ENCODE peak calls at places on chromosomes 6 and 20, in six cellular contexts. G is H1, J is K562, N is HepG2, U is GM12878, Y is HCT116. T is an unnamed sample.

GRCh38 chr6:148317739-148318138 is 24.9 kb upstream of the SASH1 start:
- DNase-seq in G (no peak), J (no peak), N (no peak), U (no peak), Y (no peak), T (no peak)

GRCh38 chr6:166465671-166466087 is 82.9 kb upstream of the MPC1 start:
- DNase-seq in G (no peak), J (peak), N (no peak), U (no peak), Y (no peak), T (no peak)

GRCh38 chr6:14804001-14804401 is 441.9 kb upstream of the JARID2 start:
- DNase-seq in G (no peak), J (no peak), N (no peak), U (no peak), Y (no peak), T (peak)

GRCh38 chr6:33118525-33119123 is 42.8 kb downstream of the HLA-DPB1 start:
- DNase-seq in G (peak), J (peak), N (peak), U (no peak), Y (peak), T (peak)

GRCh38 chr6:142566628-142567396 is 265.0 kb downstream of the ADGRG6 start:
- DNase-seq in G (peak), J (peak), N (peak), U (peak), Y (peak), T (peak)

GRCh38 chr6:142844065-142844755 is 100.8 kb downstream of the HIVEP2 start:
- DNase-seq in G (no peak), J (no peak), N (no peak), U (no peak), Y (no peak), T (no peak)

GRCh38 chr6:9172096-9172495 is 736.8 kb upstream of the SLC35B3 start:
- DNase-seq in G (no peak), J (no peak), N (no peak), U (no peak), Y (no peak), T (no peak)

GRCh38 chr6:34145161-34146020 is 496 bp downstream of the GRM4 start:
- DNase-seq in G (peak), J (no peak), N (no peak), U (no peak), Y (no peak), T (peak)

GRCh38 chr6:24667378-24667803 is 514 bp downstream of the ACOT13 start:
- DNase-seq in G (no peak), J (no peak), N (peak), U (no peak), Y (no peak), T (no peak)

GRCh38 chr6:40990301-40990700 is 48.7 kb downstream of the UNC5CL start:
- DNase-seq in G (no peak), J (no peak), N (no peak), U (no peak), Y (no peak), T (no peak)

GRCh38 chr20:1888796-1889463 is 6.3 kb upstream of the SIRPA start:
- DNase-seq in G (no peak), J (no peak), N (peak), U (no peak), Y (no peak), T (peak)
- TF ChIP-seq JUND in G (no peak), J (no peak), N (no peak), U (no peak), Y (no peak), T (no peak)

DNA sequence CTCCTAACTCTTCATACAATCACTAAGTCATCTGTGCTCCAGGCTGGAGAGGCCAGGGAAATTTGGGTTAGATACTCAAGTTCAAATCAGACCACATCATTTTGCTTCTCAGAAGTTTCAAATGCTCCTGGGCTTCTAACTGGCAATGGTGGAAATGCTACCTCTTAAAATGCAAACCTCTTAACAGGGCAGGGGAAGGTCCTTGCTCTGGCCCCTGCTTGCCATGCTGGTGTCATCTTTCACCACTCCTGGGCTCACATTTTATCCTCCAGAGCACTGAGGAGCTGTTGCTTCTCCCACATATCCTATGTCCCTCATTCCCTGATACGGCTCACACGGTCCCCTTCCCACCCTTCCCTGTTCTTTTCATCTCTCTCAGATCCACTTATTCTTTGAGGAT is 41.8 kb upstream of the NT5E start:
- DNase-seq in G (no peak), J (no peak), N (no peak), U (no peak), Y (no peak), T (no peak)
- TF ChIP-seq JUND in G (no peak), J (no peak), N (no peak), U (no peak), Y (no peak), T (no peak)

GRCh38 chr6:128363020-128363419 is 157.4 kb downstream of the PTPRK start:
- DNase-seq in G (no peak), J (no peak), N (no peak), U (no peak), Y (no peak), T (no peak)
- TF ChIP-seq JUND in G (no peak), J (no peak), N (no peak), U (no peak), Y (no peak), T (no peak)

DNA sequence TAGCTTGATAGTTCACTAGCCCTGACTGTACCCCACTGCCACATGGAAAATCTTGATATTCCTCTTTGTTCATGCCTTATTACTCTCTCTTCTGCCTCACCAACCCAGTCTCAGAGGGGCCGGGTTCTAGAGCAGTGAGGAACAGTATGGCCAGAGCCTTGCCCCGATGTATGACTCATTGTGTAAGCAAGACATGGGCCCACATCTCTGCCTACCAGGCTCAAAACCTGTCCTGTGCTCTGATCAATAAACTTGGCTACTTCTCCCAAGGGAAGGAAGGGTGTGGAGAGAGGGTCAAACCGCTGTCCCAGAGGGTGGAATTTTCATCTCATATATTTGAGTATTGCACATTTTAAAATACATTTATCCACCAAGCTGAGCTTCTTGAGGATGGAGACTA is 91.7 kb downstream of the DNAH8 start:
- DNase-seq in G (no peak), J (no peak), N (no peak), U (no peak), Y (no peak), T (no peak)
- TF ChIP-seq JUND in G (no peak), J (no peak), N (no peak), U (no peak), Y (no peak), T (no peak)

GRCh38 chr20:6784767-6785166 is 17.3 kb downstream of the BMP2 start:
- DNase-seq in G (no peak), J (no peak), N (no peak), U (no peak), Y (no peak), T (no peak)

GRCh38 chr20:6783752-6784725 is 16.6 kb downstream of the BMP2 start:
- DNase-seq in G (no peak), J (no peak), N (no peak), U (no peak), Y (no peak), T (no peak)

GRCh38 chr20:6786548-6786947 is 19.1 kb downstream of the BMP2 start:
- DNase-seq in G (no peak), J (no peak), N (no peak), U (no peak), Y (no peak), T (no peak)
- TF ChIP-seq JUND in G (no peak), J (no peak), N (no peak), U (no peak), Y (no peak), T (no peak)

DNA sequence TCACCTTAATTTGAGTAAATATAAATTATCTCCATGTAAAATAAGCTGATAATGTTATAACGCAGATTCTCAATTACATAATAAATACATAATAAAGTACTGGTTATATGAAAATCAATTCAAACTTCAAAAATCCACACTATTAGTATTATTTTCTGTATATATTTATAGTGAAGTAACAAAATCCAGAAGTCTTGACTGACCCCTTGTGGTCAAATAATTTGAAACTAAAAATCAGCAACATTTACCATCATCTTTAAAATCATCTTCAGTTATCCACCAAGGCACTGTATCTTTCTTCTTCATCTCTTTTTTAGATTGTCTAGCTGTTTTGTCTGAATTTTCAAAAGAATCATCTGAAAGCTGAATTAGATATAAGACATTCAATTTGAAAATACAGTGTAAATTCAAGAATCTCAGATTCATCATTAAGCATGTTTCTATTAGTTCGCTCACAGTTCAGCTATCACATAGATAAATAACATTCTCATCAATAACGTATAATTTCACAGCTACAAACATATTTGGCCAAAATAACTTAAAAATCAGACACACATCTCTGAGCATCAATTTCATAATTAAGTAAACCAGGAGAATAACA is 6.5 kb downstream of the CEP162 start:
- DNase-seq in G (no peak), J (no peak), N (no peak), U (no peak), Y (peak), T (no peak)
- TF ChIP-seq JUND in G (no peak), J (no peak), N (no peak), U (no peak), Y (no peak), T (no peak)

DNA sequence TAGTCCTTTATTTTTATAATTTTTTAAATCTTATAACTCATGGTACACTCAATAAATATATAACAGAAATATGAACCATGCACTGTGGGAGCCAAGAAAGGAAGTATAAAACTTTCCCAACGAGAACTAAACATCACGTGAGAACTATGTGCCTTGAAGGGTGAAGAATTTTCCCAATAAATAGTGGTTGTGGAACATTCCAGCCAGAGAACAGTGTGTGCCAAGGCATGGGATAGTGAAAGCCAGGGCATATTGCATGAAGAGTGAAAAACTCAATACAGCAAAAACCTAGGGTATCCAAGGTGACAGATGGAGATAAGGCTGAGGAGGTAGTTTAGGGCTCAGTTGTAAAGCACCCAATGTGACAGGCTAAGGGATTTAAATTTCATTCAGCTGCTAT is 86.1 kb downstream of the SIM1 start:
- DNase-seq in G (no peak), J (no peak), N (no peak), U (no peak), Y (no peak), T (no peak)
- TF ChIP-seq JUND in G (no peak), J (no peak), N (no peak), U (no peak), Y (no peak), T (no peak)

DNA sequence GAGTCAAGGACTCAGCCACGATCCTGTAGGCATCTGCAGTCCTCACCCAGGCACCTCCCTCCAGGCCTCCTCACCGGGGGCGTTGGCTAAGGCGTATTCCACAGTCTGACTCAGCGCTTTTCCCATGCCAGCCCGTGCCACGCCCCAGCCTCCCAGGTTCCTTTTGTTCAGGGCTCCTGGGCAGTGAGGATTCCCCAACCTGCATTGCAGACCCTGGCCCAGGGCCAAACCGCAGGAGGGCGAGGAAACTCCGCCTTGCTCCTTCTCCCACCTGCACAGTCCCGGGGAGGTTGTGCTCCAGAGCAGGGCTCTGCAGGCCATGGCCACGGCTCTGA is 202.8 kb upstream of the CST7 start:
- DNase-seq in G (no peak), J (no peak), N (no peak), U (no peak), Y (peak), T (no peak)
- TF ChIP-seq JUND in G (no peak), J (no peak), N (no peak), U (no peak), Y (no peak), T (no peak)

T was measured in T47D.